ENCODE peak calls at places on chromosomes 16 and 17, in eight cellular contexts. Q is esophagus muscularis mucosa, U is suprapubic skin, S is ovary, A is sigmoid colon, W is tibial nerve, P is transverse colon, C is GM12878. J is an unnamed sample. For H3K27me3, the result is how much of the 10 kb centered on the place peaks cover.

GRCh38 chr17:39151680-39152058 is 232 bp upstream of the PLXDC1 start:
- DNase-seq in U (no peak), P (no peak), A (peak), Q (no peak), S (peak), W (no peak), C (no peak), J (no peak)

GRCh38 chr17:38550661-38551060 is 55.1 kb downstream of the SRCIN1 start:
- DNase-seq in Q (no peak), C (no peak), U (peak), W (no peak), P (no peak), A (no peak), S (no peak), J (peak)

GRCh38 chr16:48681520-48681919 is 71.5 kb upstream of the N4BP1 start:
- DNase-seq in A (no peak), W (no peak), U (no peak), S (no peak), Q (no peak), P (no peak), C (no peak), J (no peak)

GRCh38 chr16:65572156-65572555 is 450.3 kb upstream of the CDH11 start:
- DNase-seq in A (no peak), Q (no peak), C (no peak), S (no peak), U (no peak), W (no peak), P (no peak), J (no peak)

GRCh38 chr16:30357085-30357714 is 2.1 kb upstream of the CD2BP2 start:
- DNase-seq in U (no peak), C (no peak), P (no peak), A (no peak), S (no peak), W (no peak), Q (no peak), J (no peak)

GRCh38 chr17:81426676-81427445 is 31.6 kb downstream of the BAHCC1 start:
- DNase-seq in S (no peak), A (no peak), Q (no peak), W (no peak), C (no peak), U (no peak), P (no peak), J (peak)

GRCh38 chr16:28499854-28500253 is 5.4 kb downstream of the APOBR start:
- DNase-seq in A (no peak), Q (no peak), W (no peak), S (no peak), U (no peak), P (no peak), C (no peak), J (no peak)

GRCh38 chr16:30785126-30786106 is 1.6 kb downstream of the ZNF629 start:
- DNase-seq in W (no peak), C (no peak), U (no peak), A (no peak), Q (no peak), S (no peak), P (no peak), J (no peak)

GRCh38 chr17:42456223-42457106 is 2.2 kb upstream of the ATP6V0A1 start:
- DNase-seq in P (no peak), U (no peak), A (no peak), C (peak), S (no peak), Q (no peak), W (peak), J (no peak)

GRCh38 chr17:44191941-44192496 is 5.2 kb downstream of the TMUB2 start:
- DNase-seq in P (peak), S (no peak), C (no peak), U (no peak), A (no peak), W (no peak), Q (no peak), J (no peak)

GRCh38 chr16:28052274-28053128 is 11.0 kb downstream of the GSG1L start:
- DNase-seq in U (no peak), Q (no peak), C (no peak), S (no peak), A (no peak), P (no peak), W (no peak), J (no peak)

GRCh38 chr17:725084-725483 is 7.3 kb upstream of the TLCD3A start:
- DNase-seq in S (no peak), W (no peak), Q (no peak), U (no peak), C (no peak), P (no peak), A (no peak), J (no peak)

GRCh38 chr17:55774834-55775233 is 24.0 kb downstream of the PCTP start:
- DNase-seq in A (no peak), U (no peak), W (no peak), C (no peak), S (no peak), Q (no peak), P (no peak), J (no peak)

GRCh38 chr17:49224198-49224996 is 6.2 kb downstream of the PHOSPHO1 start:
- DNase-seq in Q (no peak), S (no peak), U (no peak), A (no peak), C (no peak), P (peak), W (no peak), J (peak)

GRCh38 chr17:69179227-69179952 is 37.7 kb upstream of the ABCA6 start:
- DNase-seq in Q (no peak), W (peak), P (no peak), S (no peak), A (no peak), U (no peak), C (no peak), J (peak)

GRCh38 chr16:4696172-4696904 is 3.0 kb downstream of the NUDT16L1 start:
- DNase-seq in P (no peak), U (peak), W (peak), A (peak), S (peak), C (no peak), Q (no peak), J (no peak)

GRCh38 chr16:27334874-27335273 is 21.1 kb downstream of the IL4R start:
- DNase-seq in P (no peak), Q (no peak), S (no peak), C (no peak), W (no peak), U (no peak), A (no peak), J (no peak)

GRCh38 chr16:50808929-50809538 is 67.1 kb downstream of the CYLD start:
- DNase-seq in A (no peak), U (no peak), Q (peak), C (no peak), P (no peak), S (no peak), W (no peak), J (no peak)

GRCh38 chr17:20073056-20073979 is 64.2 kb downstream of the SPECC1 start:
- DNase-seq in C (no peak), S (peak), Q (no peak), U (no peak), A (no peak), P (peak), W (peak), J (peak)

GRCh38 chr16:29154100-29154499 is 169.2 kb downstream of the LAT start:
- DNase-seq in P (no peak), W (no peak), C (no peak), Q (no peak), U (no peak), A (no peak), S (peak), J (no peak)

GRCh38 chr16:1428511-1428910 is 2.4 kb upstream of the PERCC1 start:
- DNase-seq in W (no peak), S (no peak), P (no peak), A (no peak), U (no peak), C (no peak), Q (no peak), J (no peak)

GRCh38 chr17:70047619-70048018 is 27.4 kb upstream of the KCNJ16 start:
- DNase-seq in C (no peak), W (peak), Q (no peak), A (no peak), U (no peak), P (no peak), S (no peak), J (no peak)

GRCh38 chr17:29177541-29177870 is 2.7 kb downstream of the MYO18A start:
- DNase-seq in A (no peak), W (no peak), P (no peak), U (no peak), C (no peak), S (no peak), Q (no peak), J (no peak)

GRCh38 chr17:10743316-10744009 is 13.6 kb upstream of the TMEM220 start:
- DNase-seq in P (no peak), W (peak), C (no peak), U (no peak), S (no peak), A (peak), Q (no peak), J (no peak)

GRCh38 chr16:49932943-49933342 is 77.0 kb upstream of the ZNF423 start:
- DNase-seq in A (peak), U (no peak), Q (no peak), C (no peak), S (no peak), P (no peak), W (no peak), J (no peak)

GRCh38 chr17:16516594-16517018 is 24.6 kb upstream of the LRRC75A start:
- DNase-seq in S (peak), P (no peak), Q (no peak), W (peak), A (no peak), U (peak), C (no peak), J (no peak)

GRCh38 chr16:1874854-1875253 is 2.9 kb upstream of the MEIOB start:
- DNase-seq in P (no peak), C (no peak), Q (no peak), U (no peak), A (no peak), W (no peak), S (no peak), J (no peak)

GRCh38 chr17:43401293-43401692 is 2.5 kb downstream of the ARL4D start:
- DNase-seq in A (peak), Q (no peak), U (no peak), P (no peak), S (no peak), W (no peak), C (no peak), J (peak)

GRCh38 chr16:67329901-67330300 is 3.3 kb downstream of the LRRC36 start:
- DNase-seq in Q (peak), S (no peak), C (no peak), P (no peak), U (no peak), A (no peak), W (no peak), J (no peak)

GRCh38 chr17:57363998-57364645 is 107.8 kb downstream of the MSI2 start:
- DNase-seq in W (no peak), S (no peak), A (no peak), U (no peak), P (no peak), Q (no peak), C (no peak), J (no peak)

GRCh38 chr17:66952031-66952524 is 12.4 kb upstream of the CACNG4 start:
- DNase-seq in S (no peak), W (no peak), P (peak), A (no peak), C (no peak), U (no peak), Q (no peak), J (peak)

GRCh38 chr17:62876664-62877411 is 68.7 kb upstream of the MARCHF10 start:
- DNase-seq in Q (no peak), A (no peak), S (no peak), U (no peak), W (no peak), P (no peak), C (no peak), J (no peak)

GRCh38 chr17:70072900-70073299 is 2.1 kb upstream of the KCNJ16 start:
- DNase-seq in U (no peak), Q (no peak), P (no peak), C (no peak), W (no peak), S (no peak), A (no peak), J (no peak)

GRCh38 chr17:81130385-81131288 is 34.7 kb upstream of the PVALEF start:
- DNase-seq in A (no peak), S (no peak), Q (no peak), W (no peak), C (no peak), P (no peak), U (no peak), J (no peak)

GRCh38 chr17:59434429-59434828 is 103.0 kb downstream of the YPEL2 start:
- DNase-seq in S (no peak), W (no peak), C (no peak), U (no peak), P (no peak), Q (no peak), A (no peak), J (no peak)

GRCh38 chr16:76287466-76287865 is 10.3 kb downstream of the CNTNAP4 start:
- DNase-seq in P (no peak), Q (no peak), C (no peak), A (no peak), U (no peak), W (no peak), S (no peak), J (no peak)

GRCh38 chr17:72588961-72589360 is 468.1 kb downstream of the SOX9 start:
- DNase-seq in P (peak), S (no peak), U (no peak), W (no peak), Q (no peak), A (no peak), C (no peak), J (peak)

GRCh38 chr16:86569843-86570447 is 3.3 kb downstream of the FOXC2 start:
- DNase-seq in Q (no peak), S (no peak), P (no peak), A (no peak), W (no peak), U (no peak), C (no peak), J (no peak)

GRCh38 chr16:79170565-79171242 is 429.8 kb downstream of the MAF start:
- DNase-seq in S (no peak), P (no peak), W (peak), Q (no peak), A (no peak), C (no peak), U (no peak), J (no peak)

DNA sequence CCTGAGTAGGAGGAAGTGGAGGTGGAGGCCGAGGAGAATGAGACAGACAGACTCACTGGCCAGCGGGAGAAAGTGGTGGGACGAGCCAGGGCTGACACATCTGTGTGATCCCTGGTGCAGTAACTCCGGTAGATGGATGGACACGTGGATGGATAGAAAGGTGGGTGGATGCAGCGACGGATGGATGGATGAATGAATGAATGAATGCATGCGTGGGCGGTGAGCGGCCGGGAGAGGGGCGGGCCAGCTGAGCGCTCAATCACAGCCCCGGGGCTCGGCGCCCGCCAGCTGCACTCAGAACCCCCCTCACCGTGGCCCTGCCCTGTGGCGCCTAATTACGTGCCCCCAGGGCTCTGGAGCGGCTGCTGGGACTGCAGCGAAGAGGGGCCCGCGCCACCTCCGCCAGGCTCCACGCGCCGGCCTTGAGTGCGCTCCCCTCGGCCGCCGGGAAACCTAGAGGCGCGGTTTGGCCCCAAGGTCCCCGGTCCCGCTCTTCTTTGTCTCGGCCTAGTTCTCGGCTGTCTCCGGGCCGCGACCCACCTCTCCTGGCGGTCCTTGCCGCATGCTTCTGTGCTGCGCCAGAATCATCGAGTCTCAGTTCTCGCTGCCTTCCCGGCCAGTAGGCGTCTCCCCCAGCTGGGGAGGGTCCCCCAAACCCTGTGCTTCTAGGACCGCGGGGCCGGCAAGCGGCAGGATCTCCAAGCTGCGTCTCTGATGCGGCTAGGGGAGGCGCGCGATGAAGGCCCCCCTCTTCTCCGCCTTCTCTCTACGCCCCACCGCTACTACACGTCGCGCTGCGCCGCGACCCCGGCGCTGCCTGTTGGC is 41.0 kb downstream of the RAI1 start:
- DNase-seq in P (no peak), S (no peak), Q (no peak), W (no peak), C (no peak), U (no peak), A (no peak), J (no peak)
- TF ChIP-seq EP300 in P (no peak), S (no peak), Q (no peak), W (no peak), C (no peak), U (no peak), A (no peak), J (no peak)

GRCh38 chr16:88385112-88385594 is 2.4 kb downstream of the ZNF469 start:
- DNase-seq in U (no peak), P (no peak), S (no peak), Q (no peak), W (no peak), A (peak), C (no peak), J (no peak)

GRCh38 chr16:88382491-88383400 is at the start of gene ZNF469:
- DNase-seq in W (no peak), U (peak), P (no peak), A (peak), Q (no peak), S (peak), C (no peak), J (peak)

GRCh38 chr16:88384222-88385111 is 1.7 kb downstream of the ZNF469 start:
- DNase-seq in Q (no peak), A (peak), U (peak), W (no peak), S (peak), P (no peak), C (no peak), J (no peak)

GRCh38 chr16:88381820-88382451 is 823 bp upstream of the ZNF469 start:
- DNase-seq in P (no peak), A (peak), W (no peak), U (peak), S (peak), Q (no peak), C (no peak), J (no peak)

DNA sequence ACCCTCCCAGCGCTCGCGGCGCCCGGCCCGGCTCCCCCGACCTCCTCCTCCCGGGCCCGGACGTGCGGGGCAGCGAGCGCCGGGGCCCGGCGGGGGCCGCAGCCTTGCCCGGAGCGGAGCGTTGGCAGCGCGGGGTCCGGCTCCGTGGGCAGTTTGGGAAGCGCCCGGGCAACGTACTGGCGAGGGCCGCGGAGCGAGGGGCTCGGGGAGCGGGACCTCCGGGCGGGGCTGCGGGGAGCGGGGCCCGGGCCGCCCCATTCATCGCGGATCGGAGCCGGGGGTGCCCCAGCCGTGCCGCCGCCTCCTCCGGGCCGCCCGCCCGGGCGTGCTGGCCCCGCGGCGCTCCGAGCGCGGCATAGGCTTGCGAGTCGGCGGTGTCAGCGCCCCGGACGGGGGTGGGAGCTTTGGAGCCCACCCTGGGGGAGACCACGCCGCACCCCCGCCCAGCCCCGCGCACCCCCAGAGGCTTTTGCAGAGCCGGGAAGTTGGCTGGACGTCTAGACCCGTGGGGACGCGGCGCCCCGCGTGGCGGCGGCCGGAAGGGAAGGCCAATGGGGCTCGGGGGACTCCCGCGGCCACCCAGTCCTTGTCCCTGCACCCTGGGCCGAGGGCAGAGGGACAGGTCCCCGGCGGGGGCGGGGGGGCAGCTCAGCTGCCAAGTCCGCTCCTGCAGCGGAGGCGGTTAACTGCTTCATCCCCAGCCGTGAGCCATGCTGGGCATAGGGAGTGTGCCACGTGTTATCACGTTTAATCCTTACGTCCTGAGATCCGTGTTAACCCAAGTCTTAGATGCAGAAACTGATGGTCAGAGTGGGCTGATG is 852 bp downstream of the ZNF469 start:
- DNase-seq in Q (no peak), U (peak), W (no peak), C (no peak), A (peak), S (peak), P (no peak), J (peak)
- TF ChIP-seq POLR2A in Q (no peak), U (no peak), W (no peak), C (no peak), A (no peak), S (no peak), P (no peak), J (no peak)

GRCh38 chr17:76131692-76132573 is 9.1 kb downstream of the FOXJ1 start:
- DNase-seq in Q (no peak), A (no peak), P (no peak), S (no peak), U (no peak), W (no peak), C (no peak), J (no peak)
- H3K27me3 ChIP-seq in Q (half or more), A (under half), P (under half), S (under half), U (under half), W (under half), C (under half), J (half or more)

GRCh38 chr16:57271867-57272495 is 12.5 kb downstream of the PLLP start:
- DNase-seq in U (peak), Q (no peak), W (no peak), P (no peak), C (no peak), S (no peak), A (peak), J (no peak)

GRCh38 chr16:57271063-57271345 is 13.5 kb downstream of the PLLP start:
- DNase-seq in A (no peak), S (no peak), U (peak), C (no peak), Q (no peak), W (no peak), P (no peak), J (no peak)

GRCh38 chr16:57273826-57274225 is 10.6 kb downstream of the PLLP start:
- DNase-seq in S (no peak), Q (no peak), C (no peak), U (no peak), W (no peak), P (no peak), A (no peak), J (no peak)

GRCh38 chr16:57270221-57271062 is 14.0 kb downstream of the PLLP start:
- DNase-seq in C (no peak), A (peak), P (no peak), W (no peak), U (peak), Q (no peak), S (no peak), J (no peak)

DNA sequence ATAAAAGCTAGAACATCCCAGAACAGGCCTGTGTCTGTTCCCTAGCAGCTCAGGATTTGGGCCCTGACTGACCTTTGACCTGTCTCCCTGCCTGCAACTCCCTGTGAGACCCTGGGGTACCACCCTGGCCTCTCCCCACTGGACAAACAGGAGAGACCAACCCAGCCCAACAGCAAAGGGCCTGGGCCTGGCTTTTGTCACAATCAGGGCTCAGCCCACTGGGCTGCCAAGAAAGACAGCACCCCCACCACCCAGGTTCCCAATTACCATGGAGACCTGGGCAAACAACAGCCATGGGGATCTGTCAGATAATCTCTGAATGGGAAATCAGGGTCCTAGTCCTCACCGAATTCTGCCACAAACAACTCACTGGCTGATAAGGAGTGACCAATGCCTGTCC is 11.1 kb downstream of the PLLP start:
- DNase-seq in A (peak), U (peak), W (no peak), P (no peak), C (no peak), Q (no peak), S (no peak), J (no peak)
- TF ChIP-seq EP300 in A (no peak), U (no peak), W (no peak), P (no peak), C (no peak), Q (no peak), S (no peak), J (no peak)

J was measured in stomach.